ENCODE peak calls at places on chromosomes 4 and X, in ten cellular contexts. I is MM.1S, K is A673, W is PC-9, B is sigmoid colon, N is left ventricle myocardium inferior, O is RWPE2, Z is gastrocnemius medialis, G is OCI-LY7, M is thoracic aorta. C is an unnamed sample. For H3K4me1, the result is how much of the 10 kb centered on the place peaks cover.

GRCh38 chr4:169907705-169908104 is 118.5 kb downstream of the MFAP3L start:
- DNase-seq in I (no peak), K (no peak), W (no peak), B (no peak), N (no peak), O (no peak), Z (no peak), G (no peak), M (no peak), C (no peak)

GRCh38 chrX:131752493-131753198 is 208.8 kb downstream of the OR13H1 start:
- DNase-seq in I (peak), K (peak), W (no peak), B (peak), N (no peak), O (no peak), Z (no peak), G (no peak), M (no peak), C (no peak)

GRCh38 chr4:29295280-29295679 is 1424.9 kb upstream of the PCDH7 start:
- DNase-seq in I (no peak), K (no peak), W (no peak), B (no peak), N (no peak), O (no peak), Z (no peak), G (no peak), M (no peak), C (no peak)

GRCh38 chrX:150409486-150409885 is 46.4 kb downstream of the MAMLD1 start:
- DNase-seq in I (no peak), K (no peak), W (no peak), B (no peak), N (no peak), O (no peak), Z (no peak), G (no peak), M (no peak), C (no peak)

GRCh38 chrX:41507899-41508298 is 60.8 kb downstream of the NYX start:
- DNase-seq in I (no peak), K (no peak), W (no peak), B (no peak), N (no peak), O (no peak), Z (no peak), G (no peak), M (no peak), C (no peak)

GRCh38 chr4:75037253-75037652 is 104.3 kb downstream of the PARM1 start:
- DNase-seq in I (no peak), K (no peak), W (no peak), B (no peak), N (no peak), O (no peak), Z (no peak), G (no peak), M (no peak), C (no peak)

GRCh38 chr4:137700072-137700471 is 167.8 kb upstream of the PCDH18 start:
- DNase-seq in I (no peak), K (no peak), W (no peak), B (no peak), N (no peak), O (no peak), Z (no peak), G (no peak), M (no peak), C (no peak)

GRCh38 chr4:1463927-1464540 is 57.8 kb upstream of the NKX1-1 start:
- DNase-seq in I (no peak), K (no peak), W (no peak), B (no peak), N (no peak), O (no peak), Z (no peak), G (no peak), M (no peak), C (no peak)

GRCh38 chrX:460116-460515 is 73.4 kb upstream of the PPP2R3B start:
- DNase-seq in I (no peak), K (no peak), W (no peak), B (no peak), N (no peak), O (no peak), Z (no peak), G (no peak), M (no peak), C (no peak)

GRCh38 chr4:95599777-95600436 is 51.1 kb upstream of the UNC5C start:
- DNase-seq in I (peak), K (no peak), W (no peak), B (no peak), N (no peak), O (no peak), Z (no peak), G (no peak), M (no peak), C (no peak)

GRCh38 chr4:79184461-79184860 is 141.4 kb downstream of the NAA11 start:
- DNase-seq in I (no peak), K (no peak), W (no peak), B (no peak), N (no peak), O (no peak), Z (no peak), G (no peak), M (no peak), C (no peak)

GRCh38 chrX:18938710-18939109 is 45.2 kb downstream of the PHKA2 start:
- DNase-seq in I (no peak), K (peak), W (no peak), B (no peak), N (no peak), O (no peak), Z (no peak), G (no peak), M (no peak), C (no peak)

GRCh38 chr4:80307183-80307735 is 28.3 kb upstream of the CFAP299 start:
- DNase-seq in I (no peak), K (peak), W (no peak), B (no peak), N (no peak), O (no peak), Z (no peak), G (no peak), M (no peak), C (peak)

GRCh38 chrX:69285401-69285871 is 120.2 kb upstream of the PJA1 start:
- DNase-seq in I (no peak), K (no peak), W (no peak), B (peak), N (peak), O (no peak), Z (peak), G (no peak), M (no peak), C (peak)

GRCh38 chr4:113747949-113748348 is 13.6 kb downstream of the CAMK2D start:
- DNase-seq in I (no peak), K (no peak), W (no peak), B (no peak), N (no peak), O (no peak), Z (no peak), G (no peak), M (no peak), C (no peak)

GRCh38 chrX:17377795-17378194 is 2.8 kb downstream of the NHS start:
- DNase-seq in I (no peak), K (no peak), W (peak), B (no peak), N (no peak), O (no peak), Z (no peak), G (no peak), M (no peak), C (no peak)

GRCh38 chr4:4302416-4302815 is 12.4 kb downstream of the ZBTB49 start:
- DNase-seq in I (no peak), K (no peak), W (no peak), B (no peak), N (no peak), O (no peak), Z (no peak), G (no peak), M (no peak), C (no peak)

GRCh38 chrX:39253551-39253950 is 452.3 kb downstream of the MID1IP1 start:
- DNase-seq in I (no peak), K (no peak), W (no peak), B (no peak), N (no peak), O (no peak), Z (no peak), G (no peak), M (no peak), C (peak)

GRCh38 chrX:139120760-139121159 is 409.2 kb upstream of the FGF13 start:
- DNase-seq in I (no peak), K (peak), W (peak), B (no peak), N (no peak), O (no peak), Z (no peak), G (no peak), M (no peak), C (peak)

GRCh38 chrX:70034646-70035045 is 15.1 kb downstream of the AWAT2 start:
- DNase-seq in I (no peak), K (no peak), W (no peak), B (no peak), N (no peak), O (no peak), Z (no peak), G (no peak), M (no peak), C (no peak)

GRCh38 chr4:112361181-112361791 is 64.1 kb downstream of the ALPK1 start:
- DNase-seq in I (peak), K (peak), W (no peak), B (no peak), N (no peak), O (no peak), Z (peak), G (peak), M (no peak), C (peak)

GRCh38 chr4:100842856-100843255 is 325.0 kb upstream of the EMCN start:
- DNase-seq in I (no peak), K (peak), W (no peak), B (no peak), N (no peak), O (no peak), Z (no peak), G (no peak), M (no peak), C (no peak)

GRCh38 chr4:123624959-123625358 is 228.4 kb downstream of the SPRY1 start:
- DNase-seq in I (peak), K (no peak), W (no peak), B (no peak), N (no peak), O (no peak), Z (no peak), G (no peak), M (no peak), C (no peak)

GRCh38 chr4:151302432-151302831 is 23.0 kb downstream of the SH3D19 start:
- DNase-seq in I (no peak), K (no peak), W (no peak), B (no peak), N (no peak), O (no peak), Z (no peak), G (no peak), M (no peak), C (no peak)

GRCh38 chr4:94870151-94870550 is 112.4 kb downstream of the BMPR1B start:
- DNase-seq in I (no peak), K (no peak), W (no peak), B (no peak), N (no peak), O (no peak), Z (no peak), G (no peak), M (no peak), C (no peak)

GRCh38 chr4:183971938-183972490 is 66.9 kb downstream of the STOX2 start:
- DNase-seq in I (no peak), K (peak), W (peak), B (no peak), N (peak), O (no peak), Z (no peak), G (no peak), M (no peak), C (no peak)

GRCh38 chrX:140572724-140573123 is 67.9 kb upstream of the SOX3 start:
- DNase-seq in I (peak), K (peak), W (peak), B (no peak), N (no peak), O (no peak), Z (no peak), G (peak), M (no peak), C (no peak)
- TF ChIP-seq CTCF in I (peak), K (peak), W (peak), B (no peak), N (peak), O (peak), Z (no peak), G (peak), M (no peak), C (peak)

GRCh38 chrX:53135581-53135980 is 41.6 kb downstream of the KANTR start:
- DNase-seq in I (no peak), K (no peak), W (no peak), B (no peak), N (no peak), O (no peak), Z (peak), G (no peak), M (no peak), C (no peak)
- H3K4me1 ChIP-seq in I (under half), K (under half), W (under half), B (under half), N (under half), O (under half), Z (under half), G (under half), M (under half), C (under half)

DNA sequence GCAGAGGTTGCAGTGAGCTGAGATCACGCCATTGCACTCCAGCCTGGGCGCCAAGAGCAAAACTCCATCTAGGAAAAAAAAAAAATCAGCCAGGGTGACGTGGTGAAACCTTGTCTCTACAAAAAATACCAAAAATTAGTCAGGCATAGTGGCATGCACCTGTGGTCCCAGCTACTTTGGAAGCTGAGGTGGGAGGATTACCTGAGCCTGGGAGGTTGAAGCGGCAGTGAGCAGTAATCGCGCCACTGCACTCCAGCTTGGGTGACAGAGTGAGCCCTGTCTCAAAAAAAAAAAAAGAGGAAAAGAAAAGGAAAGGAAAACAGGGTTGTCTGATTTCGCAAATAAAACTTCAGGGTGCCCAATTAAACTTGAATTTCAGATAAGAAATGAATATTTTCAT is 106.1 kb downstream of the RBM47 start:
- DNase-seq in I (no peak), K (no peak), W (no peak), B (no peak), N (no peak), O (no peak), Z (no peak), G (no peak), M (no peak), C (no peak)
- H3K27ac ChIP-seq in I (no peak), K (no peak), W (no peak), B (no peak), N (no peak), O (no peak), Z (no peak), G (no peak), M (no peak), C (no peak)

GRCh38 chr4:87093443-87094123 is 126.8 kb downstream of the KLHL8 start:
- DNase-seq in I (peak), K (peak), W (no peak), B (no peak), N (no peak), O (no peak), Z (no peak), G (peak), M (no peak), C (peak)
- TF ChIP-seq CTCF in I (peak), K (peak), W (peak), B (peak), N (peak), O (peak), Z (peak), G (peak), M (peak), C (peak)

GRCh38 chrX:20500949-20501348 is 234.2 kb upstream of the RPS6KA3 start:
- DNase-seq in I (no peak), K (no peak), W (no peak), B (no peak), N (no peak), O (no peak), Z (no peak), G (no peak), M (no peak), C (no peak)
- H3K4me1 ChIP-seq in I (under half), K (under half), W (under half), B (under half), N (under half), O (under half), Z (under half), G (under half), M (under half), C (under half)

GRCh38 chrX:53594354-53594753 is 92.2 kb downstream of the HUWE1 start:
- DNase-seq in I (no peak), K (no peak), W (no peak), B (no peak), N (no peak), O (no peak), Z (no peak), G (no peak), M (no peak), C (no peak)
- H3K27ac ChIP-seq in I (no peak), K (no peak), W (no peak), B (no peak), N (no peak), O (no peak), Z (no peak), G (no peak), M (no peak), C (no peak)

GRCh38 chr4:69154021-69154420 is 57.7 kb downstream of the UGT2B7 start:
- DNase-seq in I (no peak), K (no peak), W (no peak), B (no peak), N (no peak), O (no peak), Z (no peak), G (no peak), M (no peak), C (no peak)

GRCh38 chr4:69156913-69157312 is 57.6 kb downstream of the UGT2B11 start:
- DNase-seq in I (no peak), K (peak), W (no peak), B (no peak), N (no peak), O (no peak), Z (no peak), G (no peak), M (no peak), C (peak)
- TF ChIP-seq CTCF in I (peak), K (peak), W (no peak), B (no peak), N (no peak), O (peak), Z (no peak), G (peak), M (no peak), C (peak)

GRCh38 chr4:26839016-26839415 is 21.6 kb upstream of the STIM2 start:
- DNase-seq in I (no peak), K (no peak), W (no peak), B (no peak), N (no peak), O (no peak), Z (no peak), G (no peak), M (no peak), C (no peak)
- H3K4me1 ChIP-seq in I (under half), K (under half), W (under half), B (under half), N (under half), O (under half), Z (under half), G (half or more), M (under half), C (under half)

DNA sequence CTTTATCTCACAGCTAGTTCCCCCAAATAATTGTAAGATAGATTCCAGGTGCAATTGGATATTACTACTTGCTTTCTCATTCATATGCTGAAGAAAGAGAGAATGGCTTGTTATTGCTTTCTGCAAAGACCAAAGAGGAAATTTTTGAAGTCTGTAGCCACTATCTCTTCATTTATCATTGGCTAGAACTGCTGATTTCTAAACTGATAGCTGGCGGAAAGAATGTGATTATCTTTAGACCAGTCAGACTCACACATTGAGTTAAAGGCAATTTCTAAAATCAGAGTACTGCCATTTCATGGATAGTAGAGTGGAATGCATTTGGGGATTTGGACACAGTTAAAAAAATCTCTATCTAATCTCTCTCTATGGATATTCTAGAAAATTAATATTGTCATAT is 12.4 kb upstream of the TMPRSS11E start:
- DNase-seq in I (no peak), K (no peak), W (no peak), B (no peak), N (no peak), O (no peak), Z (no peak), G (no peak), M (no peak), C (no peak)
- H3K27ac ChIP-seq in I (no peak), K (no peak), W (no peak), B (no peak), N (no peak), O (no peak), Z (no peak), G (no peak), M (no peak), C (no peak)

GRCh38 chrX:76454456-76454927 is 27.0 kb downstream of the MAGEE1 start:
- DNase-seq in I (peak), K (peak), W (no peak), B (no peak), N (no peak), O (no peak), Z (no peak), G (peak), M (no peak), C (peak)
- TF ChIP-seq CTCF in I (peak), K (peak), W (peak), B (peak), N (peak), O (peak), Z (peak), G (peak), M (no peak), C (peak)